ENCODE peak calls at places on chromosome 9, in nine cellular contexts. C is SK-N-SH, J is fibroblast of lung, O is tibial nerve, L is Peyer's patch, W is foreskin fibroblast, R is IMR-90, V is B cell, M is bronchial epithelial cell. K is an unnamed sample.

GRCh38 chr9:14315754-14316573 is 2.0 kb upstream of the NFIB start:
- DNase-seq in M (peak), C (peak), W (peak), V (no peak), J (peak), O (no peak), L (peak), R (no peak), K (peak)

GRCh38 chr9:23781111-23781510 is 44.9 kb downstream of the ELAVL2 start:
- DNase-seq in C (no peak), V (no peak), W (no peak), L (no peak), J (no peak), R (no peak), O (no peak), M (no peak), K (no peak)

GRCh38 chr9:21906878-21907277 is 87.3 kb downstream of the CDKN2A start:
- DNase-seq in W (no peak), J (no peak), L (no peak), O (no peak), M (no peak), V (no peak), C (no peak), R (peak), K (no peak)

GRCh38 chr9:23826120-23826629 is at the start of gene ELAVL2:
- DNase-seq in V (no peak), R (peak), M (peak), C (peak), W (peak), J (peak), L (peak), O (peak), K (no peak)

GRCh38 chr9:78692871-78693270 is 395.9 kb downstream of the PSAT1 start:
- DNase-seq in C (no peak), V (no peak), J (no peak), O (no peak), L (no peak), R (peak), M (no peak), W (peak), K (no peak)

GRCh38 chr9:104301770-104302169 is 202.3 kb upstream of the OR13F1 start:
- DNase-seq in M (no peak), J (no peak), V (no peak), W (no peak), C (no peak), R (no peak), L (no peak), O (no peak), K (no peak)

GRCh38 chr9:85067792-85068191 is 398.3 kb downstream of the NTRK2 start:
- DNase-seq in J (no peak), O (no peak), L (no peak), W (no peak), C (no peak), M (no peak), V (no peak), R (no peak), K (peak)

GRCh38 chr9:134644715-134645606 is 3.4 kb downstream of the COL5A1 start:
- DNase-seq in M (peak), C (peak), V (no peak), O (peak), W (peak), J (peak), L (no peak), R (peak), K (no peak)

GRCh38 chr9:131520448-131520847 is 10.6 kb downstream of the UCK1 start:
- DNase-seq in O (no peak), W (no peak), L (no peak), V (no peak), C (no peak), J (no peak), R (no peak), M (no peak), K (no peak)

GRCh38 chr9:75417471-75417870 is 329.2 kb downstream of the OSTF1 start:
- DNase-seq in O (no peak), V (no peak), J (no peak), W (no peak), M (no peak), C (no peak), R (no peak), L (no peak), K (no peak)

GRCh38 chr9:83312543-83312942 is 225.7 kb downstream of the FRMD3 start:
- DNase-seq in M (peak), R (no peak), W (no peak), J (no peak), O (no peak), V (no peak), L (no peak), C (no peak), K (no peak)

GRCh38 chr9:87513171-87513570 is 15.5 kb downstream of the DAPK1 start:
- DNase-seq in M (no peak), C (no peak), O (no peak), V (no peak), J (no peak), W (no peak), R (no peak), L (no peak), K (no peak)

GRCh38 chr9:84140535-84141101 is 160.0 kb downstream of the RMI1 start:
- DNase-seq in R (peak), C (no peak), J (peak), M (no peak), W (peak), L (peak), O (no peak), V (no peak), K (no peak)

GRCh38 chr9:18348086-18348485 is 125.9 kb upstream of the ADAMTSL1 start:
- DNase-seq in M (no peak), O (no peak), L (no peak), J (no peak), V (no peak), R (no peak), W (no peak), C (no peak), K (no peak)

GRCh38 chr9:12363439-12363838 is 329.7 kb upstream of the TYRP1 start:
- DNase-seq in V (no peak), W (no peak), M (no peak), C (no peak), R (no peak), J (no peak), O (no peak), L (no peak), K (no peak)

GRCh38 chr9:34049630-34050384 is 1.1 kb upstream of the UBAP2 start:
- DNase-seq in R (no peak), V (no peak), J (no peak), O (no peak), C (peak), L (no peak), M (no peak), W (no peak), K (no peak)

GRCh38 chr9:136978073-136978864 is 965 bp downstream of the PTGDS start:
- DNase-seq in W (peak), R (peak), L (peak), O (peak), M (peak), V (peak), J (peak), C (peak), K (peak)

GRCh38 chr9:93952784-93953491 is 2.2 kb downstream of the BARX1 start:
- DNase-seq in C (peak), L (no peak), R (no peak), V (no peak), W (no peak), M (no peak), J (no peak), O (no peak), K (peak)

GRCh38 chr9:118222375-118222774 is 518.2 kb downstream of the TLR4 start:
- DNase-seq in V (no peak), W (no peak), M (no peak), C (no peak), J (no peak), O (no peak), L (no peak), R (no peak), K (no peak)

GRCh38 chr9:127979333-127980055 is 1.3 kb downstream of the EEIG1 start:
- DNase-seq in M (no peak), J (peak), V (peak), R (peak), C (peak), W (peak), L (peak), O (no peak), K (peak)

GRCh38 chr9:73810585-73811215 is 659.0 kb downstream of the ANXA1 start:
- DNase-seq in V (no peak), C (no peak), R (no peak), M (peak), J (peak), W (peak), L (no peak), O (no peak), K (no peak)

GRCh38 chr9:75588808-75589207 is 301.7 kb upstream of the PCSK5 start:
- DNase-seq in R (no peak), W (peak), V (no peak), M (no peak), O (no peak), C (peak), L (no peak), J (no peak), K (no peak)

GRCh38 chr9:4196886-4197285 is 103.0 kb downstream of the GLIS3 start:
- DNase-seq in W (no peak), R (no peak), V (no peak), J (peak), O (no peak), L (no peak), C (no peak), M (no peak), K (no peak)

GRCh38 chr9:90288275-90288639 is 354.4 kb downstream of the DIRAS2 start:
- DNase-seq in W (no peak), R (no peak), M (no peak), C (no peak), V (no peak), O (no peak), L (no peak), J (no peak), K (no peak)

GRCh38 chr9:68493953-68494541 is 46.6 kb downstream of the TMEM252 start:
- DNase-seq in C (no peak), J (no peak), O (no peak), L (no peak), V (no peak), M (no peak), R (peak), W (peak), K (no peak)

GRCh38 chr9:33458444-33458843 is 11.1 kb upstream of the AQP3 start:
- DNase-seq in R (peak), L (no peak), V (no peak), C (no peak), J (no peak), W (no peak), M (peak), O (no peak), K (peak)

GRCh38 chr9:134189167-134189474 is 24.8 kb upstream of the RNU6ATAC start:
- DNase-seq in C (peak), J (no peak), M (no peak), R (no peak), V (no peak), W (no peak), L (peak), O (peak), K (no peak)

GRCh38 chr9:115766495-115766894 is 387.1 kb upstream of the PAPPA start:
- DNase-seq in C (no peak), W (peak), O (no peak), M (no peak), L (no peak), V (no peak), J (no peak), R (no peak), K (no peak)

GRCh38 chr9:135070198-135070951 is 17.1 kb upstream of the OLFM1 start:
- DNase-seq in R (no peak), V (no peak), M (no peak), J (no peak), C (peak), O (peak), W (no peak), L (peak), K (no peak)

GRCh38 chr9:115531410-115532130 is 413.6 kb upstream of the TNC start:
- DNase-seq in J (peak), W (peak), L (no peak), C (no peak), R (peak), V (no peak), O (no peak), M (peak), K (no peak)

GRCh38 chr9:125142560-125143376 is 560 bp downstream of the SCAI start:
- DNase-seq in M (no peak), W (no peak), C (no peak), L (no peak), V (no peak), R (no peak), J (no peak), O (no peak), K (peak)

GRCh38 chr9:70701163-70701562 is 286.7 kb upstream of the KLF9 start:
- DNase-seq in J (no peak), V (no peak), L (no peak), O (no peak), W (no peak), M (no peak), C (no peak), R (no peak), K (no peak)

DNA sequence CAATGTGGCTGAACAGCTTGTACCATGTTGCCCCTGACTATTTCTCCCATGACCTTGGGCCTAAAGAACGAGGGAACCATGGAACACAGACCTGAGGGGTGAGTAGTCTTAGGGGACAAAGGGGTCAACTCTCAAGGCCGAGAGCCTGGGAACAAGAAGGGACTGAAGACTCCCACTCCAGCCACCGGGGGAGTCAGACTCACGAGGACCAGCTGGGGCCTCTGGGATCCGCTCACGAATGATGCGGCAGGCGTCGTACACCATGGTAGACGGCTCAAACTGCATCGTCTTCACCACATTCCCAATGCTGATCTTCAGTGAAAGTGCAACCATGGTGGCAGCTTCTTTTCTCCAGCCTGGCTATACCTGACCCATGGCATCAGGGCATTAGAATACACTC is 6.6 kb downstream of the TLN1 start:
- DNase-seq in M (no peak), V (no peak), O (no peak), J (no peak), W (no peak), L (no peak), C (no peak), R (no peak), K (no peak)
- TF ChIP-seq CTCF in M (no peak), V (no peak), O (no peak), J (no peak), W (no peak), L (no peak), C (no peak), R (no peak), K (no peak)

DNA sequence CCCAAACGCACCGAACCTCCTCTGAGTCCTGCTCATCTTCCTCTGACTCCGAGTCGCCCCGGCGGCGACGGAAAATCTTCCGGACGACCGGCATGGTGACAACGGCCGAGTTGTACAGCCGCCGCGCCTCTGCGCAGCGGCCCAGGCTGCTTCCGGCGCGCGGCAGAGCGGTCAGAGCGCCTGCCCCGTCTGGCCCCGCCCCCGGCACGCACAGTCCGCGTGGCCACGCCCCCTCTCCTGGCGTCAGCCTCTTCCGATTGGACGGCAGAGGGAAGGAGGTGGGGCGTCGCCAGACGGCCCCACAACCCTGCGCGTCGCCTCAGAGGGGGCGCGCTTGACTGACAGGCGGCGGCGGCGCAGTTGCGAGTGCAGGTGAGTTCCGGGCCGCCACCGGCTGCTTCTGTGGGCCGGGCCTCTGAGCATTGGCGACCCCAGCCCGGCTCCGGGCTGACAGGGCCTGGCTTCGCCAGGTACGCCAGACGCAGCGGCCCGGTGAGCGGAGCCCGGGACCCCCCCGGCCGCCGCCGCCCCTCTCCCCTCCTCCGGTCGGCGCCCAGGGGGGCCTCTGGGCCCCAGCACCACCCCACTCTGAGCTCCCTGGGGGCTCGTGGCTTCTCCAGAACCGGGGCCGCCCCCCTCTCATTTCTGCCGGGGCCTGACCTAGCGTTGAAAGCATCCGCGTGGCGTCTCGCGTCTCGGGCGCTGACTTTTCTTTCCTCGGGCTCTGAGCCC is at the start of the genes C9orf78 and USP20:
- DNase-seq in R (peak), C (peak), L (peak), J (peak), M (peak), W (peak), V (peak), O (peak), K (peak)
- TF ChIP-seq CTCF in R (no peak), C (no peak), L (no peak), J (no peak), M (no peak), W (no peak), V (no peak), O (peak), K (no peak)

DNA sequence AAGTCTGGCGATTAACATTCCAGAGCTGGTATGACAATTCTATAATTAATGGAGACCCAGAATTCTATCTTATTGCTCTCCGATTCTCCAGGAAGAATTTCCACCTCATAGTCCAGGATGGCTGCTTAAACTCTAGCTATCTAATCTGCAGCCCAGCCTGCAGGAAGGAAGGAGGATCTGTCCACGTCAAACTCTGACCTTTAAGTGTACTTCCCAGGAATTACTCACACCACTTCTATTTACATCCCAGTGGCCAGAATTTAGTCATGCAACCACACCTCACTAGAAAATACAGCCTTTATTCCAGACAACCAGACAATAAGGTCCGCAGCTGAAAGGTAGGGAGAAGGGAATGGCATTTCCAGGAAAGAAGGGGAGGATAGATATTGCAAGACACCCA is 3.5 kb upstream of the DENND1A start:
- DNase-seq in W (peak), R (peak), V (no peak), O (no peak), L (no peak), C (no peak), M (peak), J (peak), K (no peak)
- TF ChIP-seq CTCF in W (no peak), R (no peak), V (no peak), O (no peak), L (no peak), C (no peak), M (no peak), J (no peak), K (no peak)

GRCh38 chr9:133129001-133129799 is 8.2 kb upstream of the RALGDS start:
- DNase-seq in V (no peak), W (no peak), O (no peak), J (no peak), L (no peak), M (no peak), C (peak), R (no peak), K (no peak)
- TF ChIP-seq CTCF in V (no peak), W (no peak), O (no peak), J (no peak), L (no peak), M (no peak), C (no peak), R (no peak), K (no peak)

DNA sequence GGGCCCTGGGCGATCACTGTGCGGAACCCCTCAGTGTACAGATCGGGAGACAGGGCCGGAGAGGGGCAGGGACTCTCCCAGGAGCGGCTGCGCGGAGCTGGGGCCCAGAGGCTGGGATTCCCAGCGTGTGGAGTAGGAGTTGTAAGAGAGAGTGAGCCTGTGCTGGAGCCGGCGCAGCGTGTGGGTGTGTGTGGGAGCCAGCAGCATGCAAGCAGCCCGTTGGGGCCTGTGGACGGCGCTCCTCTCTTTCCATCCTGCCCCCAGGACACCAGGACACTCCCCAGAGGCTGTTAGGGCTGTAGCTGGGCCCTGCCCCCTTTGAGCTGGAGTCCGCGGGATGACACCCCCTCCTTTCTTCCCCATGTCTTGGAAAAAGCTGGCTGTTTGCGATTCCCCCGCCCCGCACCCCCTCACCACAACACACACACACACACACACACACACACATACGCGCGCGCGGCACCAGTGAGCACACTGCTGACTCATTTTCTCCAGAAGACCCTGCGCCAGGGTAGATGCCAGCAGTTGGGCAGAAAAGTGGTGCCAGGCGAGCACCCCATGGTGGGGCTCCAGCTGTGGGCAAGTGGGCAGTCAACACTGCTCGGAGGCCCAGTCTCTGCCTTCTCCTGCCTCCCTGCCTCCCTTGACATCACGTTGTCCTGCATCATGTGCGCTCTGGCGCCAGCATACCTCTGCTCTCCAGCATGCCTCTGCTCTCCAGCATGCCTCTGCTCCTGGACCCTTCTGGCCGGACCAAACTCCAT is 1.5 kb downstream of the COL27A1 start:
- DNase-seq in O (peak), L (no peak), M (peak), R (peak), J (peak), V (no peak), W (peak), C (peak), K (no peak)
- TF ChIP-seq CTCF in O (no peak), L (no peak), M (peak), R (peak), J (peak), V (no peak), W (peak), C (no peak), K (no peak)

GRCh38 chr9:98263482-98264357 is 8.3 kb upstream of the TBC1D2 start:
- DNase-seq in V (peak), J (peak), O (peak), W (peak), M (peak), R (peak), L (peak), C (peak), K (peak)
- TF ChIP-seq CTCF in V (peak), J (peak), O (peak), W (peak), M (peak), R (peak), L (peak), C (peak), K (peak)

DNA sequence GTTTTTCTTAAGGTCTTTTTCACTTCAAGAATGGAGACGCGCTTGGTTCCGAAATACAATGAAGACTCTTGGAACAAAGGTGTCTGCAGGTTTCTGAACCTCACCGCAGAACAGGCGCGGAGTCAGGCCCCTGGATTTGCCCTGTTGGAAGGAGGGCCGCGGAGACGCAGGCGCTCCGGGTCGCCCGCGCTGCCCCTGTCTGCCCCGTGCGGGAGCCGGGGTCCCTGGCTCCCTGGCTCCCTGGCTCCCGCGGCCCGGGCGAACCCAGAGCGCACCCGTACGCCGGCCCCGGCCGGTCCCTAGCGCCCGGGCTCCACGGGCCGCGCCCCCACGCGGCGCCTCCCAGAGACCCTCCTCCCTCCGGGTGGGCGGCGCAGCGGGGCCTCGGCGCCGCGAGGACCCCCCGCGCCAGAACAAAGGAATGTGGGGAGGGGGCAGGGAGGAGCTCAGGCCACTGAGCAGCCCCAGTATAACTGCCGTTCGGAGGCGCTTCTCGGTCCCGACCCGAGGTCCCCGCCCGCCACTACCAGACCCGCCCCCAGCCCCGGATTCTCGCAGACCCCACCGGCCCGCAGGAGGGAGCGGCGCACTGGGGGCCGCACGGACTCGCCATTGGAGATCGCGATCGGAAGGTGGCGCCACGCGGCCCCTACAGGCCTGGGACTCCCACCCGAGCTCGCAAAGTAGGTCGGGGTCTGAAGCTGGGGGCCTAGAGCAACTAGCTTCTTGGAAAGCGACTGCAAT is 2.4 kb downstream of the NFIL3 start:
- DNase-seq in M (no peak), V (no peak), C (peak), W (peak), J (peak), R (peak), L (peak), O (no peak), K (peak)
- TF ChIP-seq CTCF in M (peak), V (peak), C (peak), W (peak), J (peak), R (peak), L (no peak), O (peak), K (peak)